ENCODE peak calls at places on chromosome 10, in five cellular contexts. R is stomach, Y is sigmoid colon, L is upper lobe of left lung, G is transverse colon. F is an unnamed sample.

GRCh38 chr10:92757066-92757716 is 67.4 kb downstream of the HHEX start:
- DNase-seq in R (peak; percentile 70), Y (peak; percentile 97), L (no peak), G (peak; percentile 79), F (peak; percentile 90)

GRCh38 chr10:60853672-60854071 is 75.4 kb downstream of the CDK1 start:
- DNase-seq in R (no peak), Y (no peak), L (no peak), G (no peak), F (no peak)

GRCh38 chr10:34872820-34873219 is 57.7 kb upstream of the PARD3 start:
- DNase-seq in R (no peak), Y (no peak), L (no peak), G (no peak), F (no peak)

GRCh38 chr10:49739426-49739825 is 22.7 kb downstream of the OGDHL start:
- DNase-seq in R (peak; percentile 24), Y (no peak), L (peak; percentile 66), G (no peak), F (peak; percentile 8)

GRCh38 chr10:26969145-26969926 is 108.6 kb upstream of the ABI1 start:
- DNase-seq in R (no peak), Y (no peak), L (no peak), G (no peak), F (no peak)

GRCh38 chr10:13162013-13162364 is 631 bp downstream of the MCM10 start:
- DNase-seq in R (no peak), Y (no peak), L (no peak), G (no peak), F (no peak)

GRCh38 chr10:16518822-16519221 is 2.9 kb downstream of the C1QL3 start:
- DNase-seq in R (no peak), Y (no peak), L (no peak), G (no peak), F (no peak)

GRCh38 chr10:66378117-66378876 is 547.5 kb upstream of the LRRTM3 start:
- DNase-seq in R (no peak), Y (no peak), L (no peak), G (no peak), F (no peak)

GRCh38 chr10:101897633-101898032 is 54.0 kb upstream of the KCNIP2 start:
- DNase-seq in R (peak; percentile 40), Y (no peak), L (no peak), G (no peak), F (peak; percentile 54)

GRCh38 chr10:59625842-59626522 is 83.7 kb downstream of the SLC16A9 start:
- DNase-seq in R (peak; percentile 33), Y (peak; percentile 76), L (no peak), G (peak; percentile 23), F (peak; percentile 26)

GRCh38 chr10:12972146-12972545 is 29.4 kb downstream of the CCDC3 start:
- DNase-seq in R (no peak), Y (no peak), L (no peak), G (no peak), F (no peak)

GRCh38 chr10:74586088-74586585 is 240.3 kb upstream of the KAT6B start:
- DNase-seq in R (no peak), Y (no peak), L (no peak), G (no peak), F (no peak)

GRCh38 chr10:97597778-97598177 is 8.3 kb downstream of the C10orf62 start:
- DNase-seq in R (no peak), Y (no peak), L (no peak), G (no peak), F (no peak)

GRCh38 chr10:6046458-6047325 is 15.5 kb downstream of the IL2RA start:
- DNase-seq in R (no peak), Y (peak; percentile 40), L (no peak), G (no peak), F (no peak)

GRCh38 chr10:75977146-75977545 is 545.7 kb downstream of the LRMDA start:
- DNase-seq in R (no peak), Y (no peak), L (no peak), G (no peak), F (no peak)

GRCh38 chr10:49761789-49762565 is at the start of gene OGDHL:
- DNase-seq in R (peak; percentile 46), Y (no peak), L (peak; percentile 92), G (peak; percentile 27), F (no peak)

GRCh38 chr10:11823122-11823988 is at the start of gene PROSER2:
- DNase-seq in R (peak; percentile 72), Y (no peak), L (peak; percentile 95), G (peak; percentile 65), F (peak; percentile 30)

GRCh38 chr10:24465899-24466615 is 257.1 kb downstream of the KIAA1217 start:
- DNase-seq in R (peak; percentile 70), Y (no peak), L (no peak), G (peak; percentile 59), F (peak; percentile 84)

GRCh38 chr10:104246981-104247380 is 7.7 kb upstream of the GSTO1 start:
- DNase-seq in R (no peak), Y (no peak), L (no peak), G (no peak), F (no peak)

GRCh38 chr10:104809288-104810090 is 168.4 kb downstream of the SORCS3 start:
- DNase-seq in R (no peak), Y (no peak), L (no peak), G (no peak), F (no peak)

GRCh38 chr10:79229830-79230562 is 117.3 kb upstream of the PPIF start:
- DNase-seq in R (no peak), Y (no peak), L (no peak), G (no peak), F (no peak)

GRCh38 chr10:27100800-27101347 is 580 bp upstream of the ANKRD26 start:
- DNase-seq in R (no peak), Y (no peak), L (no peak), G (no peak), F (no peak)

GRCh38 chr10:86393858-86394472 is 27.4 kb upstream of the GRID1 start:
- DNase-seq in R (no peak), Y (no peak), L (no peak), G (no peak), F (no peak)
- H3K4me3 ChIP-seq in R (no peak overlapping the region), Y (no peak overlapping the region), L (no peak overlapping the region), G (no peak overlapping the region), F (no peak overlapping the region)

GRCh38 chr10:114370993-114371392 is 33.3 kb downstream of the AFAP1L2 start:
- DNase-seq in R (no peak), Y (no peak), L (no peak), G (no peak), F (no peak)
- TF ChIP-seq POLR2AphosphoS5 in R (no peak), Y (no peak), L (no peak), G (no peak), F (no peak)

GRCh38 chr10:73252445-73253225 is at the start of gene MRPS16:
- DNase-seq in R (peak; percentile 93), Y (peak; percentile 98), L (peak; percentile 93), G (peak; percentile 96), F (peak; percentile 90)
- TF ChIP-seq POLR2A in R (no peak), Y (peak; percentile 64), L (no peak), G (peak; percentile 86), F (peak; percentile 45)

DNA sequence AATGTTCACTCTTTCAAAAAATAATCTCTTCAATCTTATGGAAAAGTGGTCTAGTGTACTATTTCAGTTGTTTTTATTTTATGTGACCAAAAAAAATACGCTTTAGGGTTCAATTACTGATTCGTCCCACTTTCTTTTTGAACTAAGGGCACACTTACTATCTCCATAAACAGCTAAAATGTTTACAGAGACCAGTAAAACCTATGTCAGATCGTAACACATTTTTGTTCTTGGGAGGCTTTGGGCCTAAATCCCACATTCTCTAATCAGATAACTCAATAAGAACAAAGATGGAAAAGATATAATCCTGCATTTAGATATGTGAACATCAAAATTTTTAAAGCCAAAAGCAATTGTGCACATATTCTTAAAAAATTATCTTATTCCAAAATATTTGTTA is 29.8 kb upstream of the EPC1 start:
- DNase-seq in R (no peak), Y (no peak), L (no peak), G (no peak), F (no peak)
- H3K4me3 ChIP-seq in R (peak overlapping the region; percentile 58), Y (peak overlapping the region; percentile 71), L (peak overlapping the region; percentile 65), G (peak overlapping the region; percentile 55), F (peak overlapping the region; percentile 73)

DNA sequence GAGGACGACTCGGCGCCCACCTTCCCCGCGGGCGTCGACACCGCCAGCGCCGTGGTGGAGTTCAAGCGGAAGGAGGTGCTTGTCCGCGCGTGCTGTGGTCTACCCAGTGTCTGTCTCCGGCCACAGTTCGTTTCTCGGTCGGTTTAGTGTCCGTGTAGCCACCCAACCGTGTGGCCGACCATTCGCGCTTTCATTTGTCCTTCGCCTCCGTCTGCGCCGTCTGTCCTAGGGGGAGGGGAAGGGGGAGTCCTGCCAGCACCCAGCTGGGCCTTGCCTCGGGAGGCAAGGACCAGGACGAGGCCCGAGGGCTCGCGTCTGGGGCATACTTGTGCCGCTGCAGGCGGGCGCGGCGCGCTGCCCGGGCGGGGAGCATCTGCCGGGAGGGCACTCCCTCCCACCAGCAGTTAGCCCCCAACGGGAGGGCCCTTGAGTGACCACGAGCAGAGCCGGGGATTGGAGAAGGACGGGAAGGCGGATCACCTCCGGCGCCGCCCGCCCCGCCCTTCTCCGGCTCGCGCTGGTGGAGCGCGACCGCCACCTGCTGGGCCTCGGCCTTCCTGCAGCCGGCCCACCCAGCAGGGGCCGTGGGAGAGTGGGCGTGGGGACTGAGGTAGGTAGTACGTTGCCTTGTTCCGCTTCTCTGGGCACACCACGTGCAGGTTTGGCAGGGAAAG is 28.4 kb downstream of the RET start:
- DNase-seq in R (peak; percentile 75), Y (peak; percentile 89), L (peak; percentile 96), G (peak; percentile 75), F (peak; percentile 63)
- TF ChIP-seq POLR2AphosphoS5 in R (peak; percentile 46), Y (no peak), L (peak; percentile 30), G (no peak), F (peak; percentile 8)

DNA sequence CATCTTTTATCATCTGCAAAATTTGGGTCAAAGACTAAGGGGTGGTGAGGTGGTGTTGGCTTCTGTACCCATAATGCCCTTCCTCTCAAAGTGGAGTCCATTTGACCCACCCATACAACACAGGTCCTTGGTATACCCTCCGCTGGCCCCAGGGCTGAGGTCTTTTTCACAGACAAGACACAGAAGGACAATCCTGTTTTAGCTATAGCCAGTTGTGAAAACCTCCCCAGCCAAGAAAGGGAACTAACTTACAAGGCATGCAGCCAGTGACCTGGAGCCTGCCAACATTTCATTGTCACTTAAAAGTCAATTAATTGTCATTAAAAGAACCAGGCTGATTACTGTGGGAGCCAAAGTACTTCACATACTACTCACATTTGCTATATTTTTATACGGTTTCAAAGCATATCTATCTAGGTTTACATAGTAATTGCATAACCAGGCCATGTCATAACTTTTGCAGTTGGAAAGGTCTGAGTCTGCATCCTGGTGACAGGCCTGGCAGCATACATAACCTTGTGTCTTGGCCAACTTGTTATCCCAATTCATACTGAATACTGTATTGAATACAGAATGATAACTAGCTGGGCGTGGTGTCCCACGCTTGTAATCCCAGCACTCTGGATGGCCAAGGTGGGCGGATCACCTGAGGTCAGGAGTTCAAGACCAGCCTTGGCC is 31.1 kb downstream of the NRBF2 start:
- DNase-seq in R (no peak), Y (no peak), L (no peak), G (no peak), F (no peak)
- TF ChIP-seq POLR2A in R (no peak), Y (no peak), L (no peak), G (no peak), F (no peak)

DNA sequence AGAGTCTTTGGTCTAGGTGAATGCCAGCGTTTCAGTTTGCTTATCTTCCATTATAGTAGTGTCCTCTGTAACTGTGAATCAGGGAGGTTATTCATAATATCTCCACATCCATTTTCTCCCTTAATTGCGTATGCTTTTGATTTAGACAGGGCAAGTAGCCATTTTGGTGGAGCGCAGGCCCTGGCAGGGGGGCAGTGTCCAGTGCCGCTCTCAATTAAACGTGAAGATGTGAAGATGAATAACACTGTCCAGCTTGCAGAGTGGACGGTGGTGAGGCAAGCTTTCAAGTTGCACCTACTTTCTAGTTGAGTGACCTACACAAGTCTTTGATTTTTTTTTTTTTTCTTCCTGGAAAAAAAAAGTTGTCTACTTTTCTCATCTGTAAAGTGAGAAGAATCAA is 4.5 kb downstream of the TSPAN14 start:
- DNase-seq in R (no peak), Y (no peak), L (no peak), G (no peak), F (no peak)
- H3K4me3 ChIP-seq in R (no peak overlapping the region), Y (no peak overlapping the region), L (peak overlapping the region; percentile 34), G (no peak overlapping the region), F (peak overlapping the region; percentile 47)